ENCODE peak calls at places on chromosomes 4 and X, in eight cellular contexts. B is HepG2, L is A549, I is right lobe of liver, J is heart left ventricle, D is spleen, S is HCT116, N is IMR-90. H is an unnamed sample.

GRCh38 chr4:140851032-140851636 is 94.9 kb upstream of the TBC1D9 start:
- DNase-seq in B (peak), L (peak), I (no peak), J (no peak), D (no peak), S (peak), N (peak), H (no peak)

GRCh38 chrX:70664726-70665125 is 220.1 kb downstream of the DLG3 start:
- DNase-seq in B (peak), L (peak), I (no peak), J (no peak), D (no peak), S (peak), N (peak), H (no peak)

GRCh38 chrX:29870608-29871007 is 344.8 kb upstream of the MAGEB2 start:
- DNase-seq in B (no peak), L (no peak), I (no peak), J (no peak), D (no peak), S (no peak), N (no peak), H (no peak)

GRCh38 chr4:149353241-149353640 is 462.4 kb downstream of the IQCM start:
- DNase-seq in B (no peak), L (no peak), I (no peak), J (no peak), D (no peak), S (no peak), N (no peak), H (no peak)

GRCh38 chrX:124736553-124737240 is 390.3 kb downstream of the SH2D1A start:
- DNase-seq in B (no peak), L (no peak), I (no peak), J (no peak), D (peak), S (no peak), N (no peak), H (no peak)

GRCh38 chr4:160510925-160511324 is 1408.0 kb downstream of the RAPGEF2 start:
- DNase-seq in B (no peak), L (peak), I (no peak), J (no peak), D (no peak), S (no peak), N (no peak), H (no peak)

GRCh38 chrX:93874554-93874953 is 200.5 kb downstream of the FAM133A start:
- DNase-seq in B (peak), L (peak), I (no peak), J (no peak), D (no peak), S (no peak), N (no peak), H (no peak)

GRCh38 chr4:11805837-11806236 is 377.1 kb upstream of the HS3ST1 start:
- DNase-seq in B (no peak), L (peak), I (no peak), J (no peak), D (no peak), S (peak), N (peak), H (no peak)

GRCh38 chr4:28948501-28948900 is 1771.7 kb upstream of the PCDH7 start:
- DNase-seq in B (no peak), L (no peak), I (no peak), J (no peak), D (no peak), S (no peak), N (peak), H (no peak)

GRCh38 chr4:146585761-146586333 is 52.8 kb upstream of the POU4F2 start:
- DNase-seq in B (no peak), L (no peak), I (no peak), J (no peak), D (no peak), S (no peak), N (peak), H (no peak)
- H3K27ac ChIP-seq in B (no peak), L (no peak), I (no peak), J (no peak), D (no peak), S (no peak), N (no peak), H (no peak)

DNA sequence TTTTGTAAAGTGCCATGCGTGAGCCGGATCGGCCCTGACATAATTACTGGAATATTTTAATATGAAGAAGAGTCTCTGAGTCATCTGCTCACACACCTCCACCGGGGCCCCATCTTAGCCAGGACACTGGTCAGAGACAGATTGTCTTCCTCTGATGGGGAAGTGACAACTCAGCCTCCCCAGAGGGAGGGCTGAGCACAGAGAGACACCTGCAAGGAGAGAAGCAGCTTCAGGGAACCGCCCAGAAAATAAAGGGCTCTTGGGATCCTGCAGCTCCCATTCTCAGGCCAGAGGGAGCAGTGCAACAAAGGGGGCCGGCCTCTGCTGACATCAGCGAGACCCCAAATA is 88.5 kb downstream of the DCTD start:
- DNase-seq in B (no peak), L (no peak), I (no peak), J (no peak), D (no peak), S (no peak), N (no peak), H (no peak)
- TF ChIP-seq CTCF in B (no peak), L (no peak), I (no peak), J (no peak), D (no peak), S (no peak), N (no peak), H (no peak)

GRCh38 chrX:38805294-38806053 is 4.2 kb downstream of the MID1IP1 start:
- DNase-seq in B (peak), L (peak), I (peak), J (peak), D (peak), S (no peak), N (peak), H (peak)
- TF ChIP-seq POLR2A in B (no peak), L (no peak), I (no peak), J (no peak), D (no peak), S (no peak), N (no peak), H (no peak)

DNA sequence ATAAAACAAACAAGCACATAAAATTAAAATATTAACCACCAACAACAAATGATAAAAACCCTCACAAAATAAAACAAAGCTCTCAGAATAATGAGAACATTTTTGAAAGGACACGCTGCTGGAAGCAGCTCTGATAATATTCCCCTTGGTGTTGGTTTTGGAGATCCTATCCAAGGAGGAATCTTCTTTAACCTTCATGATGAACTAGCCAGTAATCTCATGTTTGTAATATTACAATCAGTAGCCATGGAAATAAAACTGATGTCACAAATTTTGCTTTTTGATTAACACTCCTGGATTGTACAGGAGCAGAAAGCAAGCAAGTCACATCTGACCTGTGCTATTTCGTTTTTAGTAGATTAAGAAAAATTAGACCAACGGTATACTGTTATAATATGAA is 154.0 kb downstream of the RASL11B start:
- DNase-seq in B (no peak), L (no peak), I (no peak), J (no peak), D (no peak), S (no peak), N (no peak), H (no peak)
- H3K27ac ChIP-seq in B (no peak), L (no peak), I (no peak), J (no peak), D (no peak), S (no peak), N (no peak), H (no peak)

DNA sequence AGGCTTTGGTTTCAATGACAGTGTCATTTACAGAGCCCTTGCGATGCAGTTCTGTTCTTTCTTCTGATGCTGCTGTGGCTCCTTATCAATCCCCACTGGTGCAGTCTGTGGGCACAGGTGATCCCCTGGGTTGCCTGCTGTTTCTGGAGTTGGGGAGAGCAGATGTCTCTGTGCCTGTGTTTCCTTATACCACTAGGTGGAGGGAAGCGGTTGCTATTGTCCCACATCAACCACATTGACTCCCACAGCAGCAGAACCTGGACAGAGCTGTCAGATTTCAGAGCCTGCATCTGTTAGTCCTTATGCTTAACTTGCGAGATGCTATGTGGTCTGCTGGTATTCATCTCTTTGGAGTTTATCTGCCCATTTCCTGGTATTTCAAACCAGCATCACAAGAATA is 57.7 kb downstream of the NEIL3 start:
- DNase-seq in B (peak), L (peak), I (no peak), J (no peak), D (no peak), S (no peak), N (peak), H (no peak)
- TF ChIP-seq CTCF in B (peak), L (no peak), I (peak), J (no peak), D (no peak), S (no peak), N (peak), H (no peak)

GRCh38 chr4:88696620-88697019 is 1.0 kb downstream of the NAP1L5 start:
- DNase-seq in B (no peak), L (no peak), I (no peak), J (no peak), D (no peak), S (no peak), N (peak), H (no peak)

GRCh38 chr4:88693792-88694191 is 3.8 kb downstream of the NAP1L5 start:
- DNase-seq in B (no peak), L (no peak), I (no peak), J (no peak), D (no peak), S (no peak), N (no peak), H (no peak)

GRCh38 chr4:88698539-88698938 is 910 bp upstream of the NAP1L5 start:
- DNase-seq in B (no peak), L (no peak), I (no peak), J (no peak), D (no peak), S (no peak), N (no peak), H (no peak)

GRCh38 chr4:88697113-88697512 is 516 bp downstream of the NAP1L5 start:
- DNase-seq in B (no peak), L (no peak), I (no peak), J (peak), D (no peak), S (no peak), N (peak), H (no peak)

GRCh38 chr4:88697588-88698329 is at the start of gene NAP1L5:
- DNase-seq in B (no peak), L (peak), I (peak), J (peak), D (peak), S (peak), N (peak), H (peak)
- TF ChIP-seq POLR2A in B (no peak), L (no peak), I (peak), J (no peak), D (no peak), S (no peak), N (peak), H (peak)

DNA sequence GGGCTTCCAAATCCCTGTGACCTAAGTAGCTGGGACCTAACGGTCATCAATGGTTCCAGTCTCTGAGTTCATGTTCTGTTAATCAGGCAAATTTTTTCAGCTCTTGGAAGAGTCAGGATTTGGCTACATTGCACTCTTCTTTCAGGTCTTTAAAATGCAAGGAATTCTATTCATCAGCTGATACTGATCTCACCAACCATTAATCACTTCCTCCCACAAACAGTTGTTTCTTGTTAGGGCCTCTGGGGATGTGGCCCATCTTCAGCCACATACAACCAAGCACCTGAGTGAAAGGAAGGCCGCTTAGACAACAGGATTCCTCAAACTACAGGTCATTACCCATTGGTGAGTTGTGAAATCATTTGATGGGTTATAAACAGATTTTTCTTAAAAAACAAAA is 71.7 kb downstream of the FANCB start:
- DNase-seq in B (no peak), L (no peak), I (no peak), J (no peak), D (no peak), S (no peak), N (peak), H (no peak)
- H3K27ac ChIP-seq in B (no peak), L (no peak), I (no peak), J (no peak), D (no peak), S (no peak), N (no peak), H (no peak)

DNA sequence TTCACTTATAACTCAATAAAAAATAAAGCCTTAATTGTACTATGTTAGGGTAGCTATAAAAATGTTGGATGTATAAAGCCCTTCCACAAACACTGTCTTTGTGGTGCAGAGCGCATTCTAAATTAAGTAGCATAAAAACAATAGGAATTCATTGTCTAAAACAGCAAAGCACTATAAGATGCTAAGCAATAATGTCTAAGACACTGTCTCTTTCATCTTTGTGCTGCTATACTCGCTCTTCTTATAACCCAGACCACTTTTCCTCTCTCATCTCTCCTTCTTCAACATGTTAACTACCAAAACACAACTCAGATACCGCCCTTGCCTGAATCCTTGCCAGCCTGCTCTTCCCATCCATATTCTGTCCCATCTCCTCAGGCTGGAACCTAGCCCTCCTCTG is 170.0 kb downstream of the CENPC start:
- DNase-seq in B (no peak), L (no peak), I (no peak), J (no peak), D (no peak), S (no peak), N (no peak), H (no peak)
- TF ChIP-seq CTCF in B (no peak), L (no peak), I (no peak), J (no peak), D (no peak), S (no peak), N (no peak), H (no peak)

GRCh38 chrX:136765957-136766356 is 14.8 kb downstream of the ARHGEF6 start:
- DNase-seq in B (no peak), L (no peak), I (no peak), J (no peak), D (no peak), S (no peak), N (no peak), H (no peak)

GRCh38 chrX:136766785-136767103 is 14.0 kb downstream of the ARHGEF6 start:
- DNase-seq in B (no peak), L (no peak), I (no peak), J (peak), D (no peak), S (no peak), N (no peak), H (no peak)

GRCh38 chrX:136764206-136764605 is 16.5 kb downstream of the ARHGEF6 start:
- DNase-seq in B (no peak), L (no peak), I (no peak), J (no peak), D (no peak), S (no peak), N (no peak), H (no peak)

GRCh38 chrX:136767104-136767941 is 13.4 kb downstream of the ARHGEF6 start:
- DNase-seq in B (peak), L (peak), I (peak), J (peak), D (peak), S (no peak), N (peak), H (peak)

DNA sequence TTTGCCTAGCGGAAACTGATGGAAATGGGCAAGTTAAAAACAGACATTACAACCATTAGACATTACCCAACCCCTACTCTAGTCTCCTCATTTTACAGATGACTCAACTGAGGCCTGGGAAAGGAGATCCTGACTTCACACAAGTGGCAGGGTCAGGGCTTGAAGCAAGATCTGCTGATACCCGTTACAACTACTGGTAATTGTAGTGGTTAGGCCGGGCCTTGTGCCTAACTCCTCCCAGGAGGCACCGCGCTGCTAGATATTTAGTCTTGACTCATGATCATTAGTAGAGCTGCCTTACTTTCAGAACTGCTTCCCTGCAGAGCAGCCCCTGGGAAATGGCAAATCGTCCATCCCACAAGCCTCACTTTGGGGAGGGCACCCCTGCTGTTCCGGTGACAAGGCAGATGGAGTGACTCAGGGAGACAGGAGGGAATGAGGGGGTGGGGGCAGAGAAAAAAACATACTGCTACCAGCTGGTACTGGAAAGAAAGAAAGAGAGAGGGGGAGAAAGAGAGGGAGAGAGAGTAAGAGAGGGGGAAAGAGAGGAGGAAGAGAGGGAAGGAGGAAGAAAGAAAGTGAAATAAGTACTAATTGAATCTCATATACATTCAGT is 12.2 kb downstream of the ARHGEF6 start:
- DNase-seq in B (no peak), L (no peak), I (no peak), J (peak), D (peak), S (peak), N (peak), H (peak)
- TF ChIP-seq POLR2A in B (no peak), L (no peak), I (no peak), J (no peak), D (no peak), S (no peak), N (no peak), H (no peak)

DNA sequence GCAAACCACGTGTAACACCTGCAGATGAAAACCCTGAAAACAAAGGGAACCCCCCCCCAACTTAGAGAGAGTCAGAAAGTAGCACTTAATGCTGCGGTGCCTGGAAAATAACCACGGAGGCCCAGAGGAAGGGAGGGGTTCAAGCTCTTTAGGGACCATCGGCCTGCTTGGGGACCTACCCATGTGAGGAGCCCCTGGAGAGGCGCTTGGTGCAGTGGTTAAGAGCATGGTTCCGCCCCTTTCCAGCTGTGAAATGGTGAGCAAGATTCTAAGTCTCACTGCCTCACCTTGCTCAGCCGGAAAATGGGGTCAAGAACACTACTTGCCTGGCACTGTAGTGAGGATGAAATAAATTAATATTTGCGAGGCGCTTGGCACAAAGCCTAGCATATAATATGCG is 13.8 kb downstream of the SLC25A5 start:
- DNase-seq in B (no peak), L (no peak), I (no peak), J (no peak), D (no peak), S (no peak), N (no peak), H (no peak)
- H3K27ac ChIP-seq in B (no peak), L (peak), I (peak), J (peak), D (no peak), S (peak), N (no peak), H (peak)